ENCODE peak calls at places on chromosomes 16 and 17, in eight cellular contexts. One of them, this sample, is unnamed.

GRCh38 chr17:80812362-80813088 is 179.1 kb upstream of the CHMP6 start:
- DNase-seq in astrocyte of the spinal cord: no peak
- DNase-seq in progenitor cell of endocrine pancreas: no peak
- DNase-seq in breast epithelium: peak; percentile 31
- DNase-seq in pancreas: no peak
- DNase-seq in lung: no peak
- DNase-seq in sigmoid colon: peak; percentile 54
- DNase-seq in type B pancreatic cell: no peak
- DNase-seq in this sample: no peak

GRCh38 chr16:89150981-89151380 is 20.6 kb upstream of the CDH15 start:
- DNase-seq in astrocyte of the spinal cord: no peak
- DNase-seq in progenitor cell of endocrine pancreas: no peak
- DNase-seq in breast epithelium: no peak
- DNase-seq in pancreas: no peak
- DNase-seq in lung: no peak
- DNase-seq in sigmoid colon: no peak
- DNase-seq in type B pancreatic cell: no peak
- DNase-seq in this sample: no peak

GRCh38 chr16:85390511-85391174 is 222.5 kb upstream of the GSE1 start:
- DNase-seq in astrocyte of the spinal cord: peak; percentile 85
- DNase-seq in progenitor cell of endocrine pancreas: no peak
- DNase-seq in breast epithelium: peak; percentile 80
- DNase-seq in pancreas: peak; percentile 35
- DNase-seq in lung: peak; percentile 78
- DNase-seq in sigmoid colon: peak; percentile 96
- DNase-seq in type B pancreatic cell: no peak
- DNase-seq in this sample: no peak

GRCh38 chr16:52740333-52740732 is 193.4 kb upstream of the TOX3 start:
- DNase-seq in astrocyte of the spinal cord: no peak
- DNase-seq in progenitor cell of endocrine pancreas: no peak
- DNase-seq in breast epithelium: no peak
- DNase-seq in pancreas: no peak
- DNase-seq in lung: no peak
- DNase-seq in sigmoid colon: no peak
- DNase-seq in type B pancreatic cell: no peak
- DNase-seq in this sample: no peak

GRCh38 chr16:81694494-81695285 is 84.4 kb upstream of the PLCG2 start:
- DNase-seq in astrocyte of the spinal cord: no peak
- DNase-seq in progenitor cell of endocrine pancreas: no peak
- DNase-seq in breast epithelium: no peak
- DNase-seq in pancreas: no peak
- DNase-seq in lung: no peak
- DNase-seq in sigmoid colon: no peak
- DNase-seq in type B pancreatic cell: no peak
- DNase-seq in this sample: no peak

GRCh38 chr16:69150146-69150865 is 17.9 kb downstream of the UTP4 start:
- DNase-seq in astrocyte of the spinal cord: peak; percentile 80
- DNase-seq in progenitor cell of endocrine pancreas: peak; percentile 37
- DNase-seq in breast epithelium: no peak
- DNase-seq in pancreas: peak; percentile 55
- DNase-seq in lung: peak; percentile 69
- DNase-seq in sigmoid colon: no peak
- DNase-seq in type B pancreatic cell: no peak
- DNase-seq in this sample: no peak

GRCh38 chr16:49767414-49767813 is 88.5 kb downstream of the ZNF423 start:
- DNase-seq in astrocyte of the spinal cord: no peak
- DNase-seq in progenitor cell of endocrine pancreas: no peak
- DNase-seq in breast epithelium: no peak
- DNase-seq in pancreas: no peak
- DNase-seq in lung: no peak
- DNase-seq in sigmoid colon: no peak
- DNase-seq in type B pancreatic cell: no peak
- DNase-seq in this sample: no peak

GRCh38 chr16:55056585-55057520 is 126.2 kb downstream of the IRX5 start:
- DNase-seq in astrocyte of the spinal cord: no peak
- DNase-seq in progenitor cell of endocrine pancreas: peak; percentile 43
- DNase-seq in breast epithelium: no peak
- DNase-seq in pancreas: no peak
- DNase-seq in lung: no peak
- DNase-seq in sigmoid colon: peak; percentile 35
- DNase-seq in type B pancreatic cell: peak; percentile 76
- DNase-seq in this sample: no peak

GRCh38 chr16:67388591-67388990 is 4.7 kb downstream of the TPPP3 start:
- DNase-seq in astrocyte of the spinal cord: no peak
- DNase-seq in progenitor cell of endocrine pancreas: no peak
- DNase-seq in breast epithelium: no peak
- DNase-seq in pancreas: no peak
- DNase-seq in lung: no peak
- DNase-seq in sigmoid colon: no peak
- DNase-seq in type B pancreatic cell: no peak
- DNase-seq in this sample: no peak

GRCh38 chr17:51666971-51667721 is 406.8 kb downstream of the UTP18 start:
- DNase-seq in astrocyte of the spinal cord: no peak
- DNase-seq in progenitor cell of endocrine pancreas: no peak
- DNase-seq in breast epithelium: no peak
- DNase-seq in pancreas: no peak
- DNase-seq in lung: no peak
- DNase-seq in sigmoid colon: no peak
- DNase-seq in type B pancreatic cell: no peak
- DNase-seq in this sample: no peak

GRCh38 chr16:67237396-67238277 is 9.6 kb downstream of the FHOD1 start:
- DNase-seq in astrocyte of the spinal cord: no peak
- DNase-seq in progenitor cell of endocrine pancreas: no peak
- DNase-seq in breast epithelium: no peak
- DNase-seq in pancreas: no peak
- DNase-seq in lung: no peak
- DNase-seq in sigmoid colon: peak; percentile 60
- DNase-seq in type B pancreatic cell: no peak
- DNase-seq in this sample: no peak

GRCh38 chr16:84839054-84839453 is 19.3 kb downstream of the CRISPLD2 start:
- DNase-seq in astrocyte of the spinal cord: peak; percentile 82
- DNase-seq in progenitor cell of endocrine pancreas: no peak
- DNase-seq in breast epithelium: no peak
- DNase-seq in pancreas: no peak
- DNase-seq in lung: no peak
- DNase-seq in sigmoid colon: peak; percentile 87
- DNase-seq in type B pancreatic cell: no peak
- DNase-seq in this sample: no peak

GRCh38 chr17:72165202-72165972 is 44.6 kb downstream of the SOX9 start:
- DNase-seq in astrocyte of the spinal cord: no peak
- DNase-seq in progenitor cell of endocrine pancreas: no peak
- DNase-seq in breast epithelium: no peak
- DNase-seq in pancreas: no peak
- DNase-seq in lung: no peak
- DNase-seq in sigmoid colon: no peak
- DNase-seq in type B pancreatic cell: no peak
- DNase-seq in this sample: no peak

GRCh38 chr17:6163632-6164319 is 93.6 kb downstream of the WSCD1 start:
- DNase-seq in astrocyte of the spinal cord: peak; percentile 7
- DNase-seq in progenitor cell of endocrine pancreas: no peak
- DNase-seq in breast epithelium: no peak
- DNase-seq in pancreas: no peak
- DNase-seq in lung: no peak
- DNase-seq in sigmoid colon: no peak
- DNase-seq in type B pancreatic cell: no peak
- DNase-seq in this sample: no peak

GRCh38 chr16:82329504-82330192 is 159.6 kb upstream of the MPHOSPH6 start:
- DNase-seq in astrocyte of the spinal cord: no peak
- DNase-seq in progenitor cell of endocrine pancreas: peak; percentile 18
- DNase-seq in breast epithelium: peak; percentile 60
- DNase-seq in pancreas: peak; percentile 41
- DNase-seq in lung: peak; percentile 32
- DNase-seq in sigmoid colon: no peak
- DNase-seq in type B pancreatic cell: no peak
- DNase-seq in this sample: no peak

GRCh38 chr17:28899212-28899815 is 1.8 kb upstream of the FLOT2 start:
- DNase-seq in astrocyte of the spinal cord: no peak
- DNase-seq in progenitor cell of endocrine pancreas: no peak
- DNase-seq in breast epithelium: no peak
- DNase-seq in pancreas: no peak
- DNase-seq in lung: no peak
- DNase-seq in sigmoid colon: no peak
- DNase-seq in type B pancreatic cell: no peak
- DNase-seq in this sample: no peak
- TF ChIP-seq CTCF in astrocyte of the spinal cord: no peak
- TF ChIP-seq CTCF in progenitor cell of endocrine pancreas: no peak
- TF ChIP-seq CTCF in breast epithelium: no peak
- TF ChIP-seq CTCF in pancreas: no peak
- TF ChIP-seq CTCF in lung: no peak
- TF ChIP-seq CTCF in sigmoid colon: no peak
- TF ChIP-seq CTCF in type B pancreatic cell: no peak
- TF ChIP-seq CTCF in this sample: no peak

DNA sequence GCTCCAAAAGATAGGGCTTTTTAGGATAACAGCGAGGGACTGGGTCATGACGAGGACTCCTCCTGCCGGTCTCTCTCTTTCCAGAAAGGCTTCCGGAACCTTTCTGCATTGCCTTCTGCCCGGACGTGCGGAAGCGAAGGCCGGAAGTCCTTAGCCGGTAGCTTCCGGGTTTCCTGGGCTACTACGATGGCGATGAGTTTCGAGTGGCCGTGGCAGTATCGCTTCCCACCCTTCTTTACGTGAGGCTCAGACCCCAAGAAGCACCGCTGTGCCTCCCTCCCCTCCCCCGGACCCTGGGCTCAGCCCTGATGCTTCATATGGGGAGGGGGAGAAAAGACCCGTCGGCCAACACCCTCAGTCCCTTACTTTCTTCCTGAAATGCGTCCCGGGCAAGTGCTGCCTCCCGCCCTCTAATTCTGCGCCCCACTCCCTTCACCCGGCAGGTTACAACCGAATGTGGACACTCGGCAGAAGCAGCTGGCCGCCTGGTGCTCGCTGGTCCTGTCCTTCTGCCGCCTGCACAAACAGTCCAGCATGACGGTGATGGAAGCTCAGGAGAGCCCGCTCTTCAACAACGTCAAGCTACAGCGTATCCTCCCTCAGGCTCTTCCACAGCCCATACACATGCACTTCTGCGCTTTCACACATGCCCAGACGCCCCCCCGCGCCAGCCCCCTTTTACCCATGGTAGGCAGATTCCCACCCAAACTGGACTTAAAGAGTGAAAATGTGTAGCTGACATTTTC is at the start of gene VPS25:
- DNase-seq in astrocyte of the spinal cord: peak; percentile 86
- DNase-seq in progenitor cell of endocrine pancreas: no peak
- DNase-seq in breast epithelium: peak; percentile 70
- DNase-seq in pancreas: peak; percentile 71
- DNase-seq in lung: peak; percentile 82
- DNase-seq in sigmoid colon: peak; percentile 87
- DNase-seq in type B pancreatic cell: no peak
- DNase-seq in this sample: peak; percentile 77
- TF ChIP-seq CTCF in astrocyte of the spinal cord: peak; percentile 31
- TF ChIP-seq CTCF in progenitor cell of endocrine pancreas: peak; percentile 11
- TF ChIP-seq CTCF in breast epithelium: no peak
- TF ChIP-seq CTCF in pancreas: no peak
- TF ChIP-seq CTCF in lung: no peak
- TF ChIP-seq CTCF in sigmoid colon: no peak
- TF ChIP-seq CTCF in type B pancreatic cell: peak; percentile 24
- TF ChIP-seq CTCF in this sample: peak; percentile 20

GRCh38 chr17:74695629-74696028 is 17.1 kb downstream of the CD300LF start:
- DNase-seq in astrocyte of the spinal cord: no peak
- DNase-seq in progenitor cell of endocrine pancreas: no peak
- DNase-seq in breast epithelium: no peak
- DNase-seq in pancreas: no peak
- DNase-seq in lung: no peak
- DNase-seq in sigmoid colon: no peak
- DNase-seq in type B pancreatic cell: no peak
- DNase-seq in this sample: no peak
- TF ChIP-seq CTCF in astrocyte of the spinal cord: no peak
- TF ChIP-seq CTCF in progenitor cell of endocrine pancreas: no peak
- TF ChIP-seq CTCF in breast epithelium: no peak
- TF ChIP-seq CTCF in pancreas: no peak
- TF ChIP-seq CTCF in lung: no peak
- TF ChIP-seq CTCF in sigmoid colon: no peak
- TF ChIP-seq CTCF in type B pancreatic cell: no peak
- TF ChIP-seq CTCF in this sample: no peak

GRCh38 chr17:58530655-58531054 is 16.2 kb upstream of the MTMR4 start:
- DNase-seq in astrocyte of the spinal cord: no peak
- DNase-seq in progenitor cell of endocrine pancreas: no peak
- DNase-seq in breast epithelium: no peak
- DNase-seq in pancreas: no peak
- DNase-seq in lung: no peak
- DNase-seq in sigmoid colon: no peak
- DNase-seq in type B pancreatic cell: no peak
- DNase-seq in this sample: no peak

GRCh38 chr17:58532555-58532951 is 18.1 kb upstream of the MTMR4 start:
- DNase-seq in astrocyte of the spinal cord: no peak
- DNase-seq in progenitor cell of endocrine pancreas: no peak
- DNase-seq in breast epithelium: no peak
- DNase-seq in pancreas: no peak
- DNase-seq in lung: no peak
- DNase-seq in sigmoid colon: no peak
- DNase-seq in type B pancreatic cell: no peak
- DNase-seq in this sample: peak; percentile 73

GRCh38 chr17:58533616-58534188 is 19.3 kb upstream of the MTMR4 start:
- DNase-seq in astrocyte of the spinal cord: no peak
- DNase-seq in progenitor cell of endocrine pancreas: no peak
- DNase-seq in breast epithelium: no peak
- DNase-seq in pancreas: no peak
- DNase-seq in lung: no peak
- DNase-seq in sigmoid colon: no peak
- DNase-seq in type B pancreatic cell: no peak
- DNase-seq in this sample: no peak

GRCh38 chr17:58531122-58531521 is 16.7 kb upstream of the MTMR4 start:
- DNase-seq in astrocyte of the spinal cord: no peak
- DNase-seq in progenitor cell of endocrine pancreas: no peak
- DNase-seq in breast epithelium: no peak
- DNase-seq in pancreas: no peak
- DNase-seq in lung: no peak
- DNase-seq in sigmoid colon: no peak
- DNase-seq in type B pancreatic cell: no peak
- DNase-seq in this sample: no peak

DNA sequence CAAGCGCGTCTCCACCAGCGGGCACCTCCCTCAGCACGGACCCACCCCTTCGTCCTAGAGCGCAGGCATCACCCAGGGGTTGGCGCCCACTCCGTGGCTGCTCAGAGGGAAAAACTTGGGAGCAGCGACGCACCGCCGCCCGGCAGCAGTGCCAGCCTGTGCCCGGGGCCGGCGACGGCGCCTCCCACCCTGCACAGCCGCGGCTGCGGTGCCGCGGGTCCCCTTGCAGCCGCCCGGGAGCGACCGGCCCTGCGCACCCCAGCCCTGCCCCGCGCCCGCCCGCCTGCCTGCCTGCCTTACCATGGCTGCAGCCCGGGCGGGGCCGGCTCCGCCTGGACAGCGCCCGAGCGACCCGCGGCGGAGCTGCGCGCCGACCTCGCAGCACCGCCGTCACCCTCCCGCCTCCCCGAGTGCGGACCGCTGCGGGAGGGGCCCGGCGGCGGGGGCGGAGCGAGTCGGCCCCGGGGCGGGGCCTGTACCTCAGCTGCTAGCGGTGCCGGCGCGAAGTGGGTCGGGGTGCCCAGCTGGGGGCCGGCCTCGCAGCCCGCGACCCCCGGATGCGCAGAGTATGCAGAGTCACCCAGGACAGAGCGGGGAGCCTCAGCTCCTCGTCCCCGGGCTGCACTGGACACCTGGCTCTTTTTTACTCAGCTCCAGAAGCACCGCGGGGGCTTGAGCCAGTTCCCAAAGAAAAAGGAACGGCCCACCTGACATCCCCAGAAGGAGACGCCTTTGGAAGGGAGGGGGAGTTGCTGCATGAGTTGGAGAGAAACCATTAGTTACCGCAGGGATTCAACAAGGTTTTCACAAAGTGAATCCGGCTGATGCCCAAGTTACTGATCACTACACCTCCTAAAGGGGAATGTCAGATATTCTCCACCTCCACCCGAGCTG is 17.5 kb upstream of the MTMR4 start:
- DNase-seq in astrocyte of the spinal cord: no peak
- DNase-seq in progenitor cell of endocrine pancreas: peak; percentile 42
- DNase-seq in breast epithelium: no peak
- DNase-seq in pancreas: peak; percentile 57
- DNase-seq in lung: no peak
- DNase-seq in sigmoid colon: peak; percentile 70
- DNase-seq in type B pancreatic cell: no peak
- DNase-seq in this sample: peak; percentile 51
- TF ChIP-seq CTCF in astrocyte of the spinal cord: no peak
- TF ChIP-seq CTCF in progenitor cell of endocrine pancreas: no peak
- TF ChIP-seq CTCF in breast epithelium: no peak
- TF ChIP-seq CTCF in pancreas: no peak
- TF ChIP-seq CTCF in lung: no peak
- TF ChIP-seq CTCF in sigmoid colon: no peak
- TF ChIP-seq CTCF in type B pancreatic cell: no peak
- TF ChIP-seq CTCF in this sample: no peak